ENCODE peak calls at places on chromosomes 6 and 20, in five cellular contexts. One of them, this sample, is unnamed.

GRCh38 chr6:127464161-127464880 is 5.1 kb upstream of the KIAA0408 start:
- DNase-seq in SK-N-DZ: no peak
- DNase-seq in NCI-H1092 treated with DMSO at 0.1 percent for 48 hours: no peak
- DNase-seq in myocyte: peak
- DNase-seq in glutamatergic neuron: no peak
- DNase-seq in this sample: peak

GRCh38 chr6:118535176-118535844 is 12.8 kb upstream of the PLN start:
- DNase-seq in SK-N-DZ: no peak
- DNase-seq in NCI-H1092 treated with DMSO at 0.1 percent for 48 hours: no peak
- DNase-seq in myocyte: no peak
- DNase-seq in glutamatergic neuron: no peak
- DNase-seq in this sample: no peak

GRCh38 chr20:4725263-4725550 is 3.5 kb downstream of the PRND start:
- DNase-seq in SK-N-DZ: no peak
- DNase-seq in NCI-H1092 treated with DMSO at 0.1 percent for 48 hours: no peak
- DNase-seq in myocyte: no peak
- DNase-seq in glutamatergic neuron: no peak
- DNase-seq in this sample: no peak

GRCh38 chr20:63003546-63003945 is 3.2 kb downstream of the BHLHE23 start:
- DNase-seq in SK-N-DZ: no peak
- DNase-seq in NCI-H1092 treated with DMSO at 0.1 percent for 48 hours: no peak
- DNase-seq in myocyte: no peak
- DNase-seq in glutamatergic neuron: no peak
- DNase-seq in this sample: no peak

GRCh38 chr6:21603516-21603952 is 10.0 kb downstream of the SOX4 start:
- DNase-seq in SK-N-DZ: no peak
- DNase-seq in NCI-H1092 treated with DMSO at 0.1 percent for 48 hours: peak
- DNase-seq in myocyte: no peak
- DNase-seq in glutamatergic neuron: no peak
- DNase-seq in this sample: no peak

GRCh38 chr6:26360451-26361416 is 4.3 kb upstream of the BTN3A2 start:
- DNase-seq in SK-N-DZ: no peak
- DNase-seq in NCI-H1092 treated with DMSO at 0.1 percent for 48 hours: no peak
- DNase-seq in myocyte: no peak
- DNase-seq in glutamatergic neuron: no peak
- DNase-seq in this sample: no peak

GRCh38 chr20:14828459-14828858 is 491.0 kb upstream of the FLRT3 start:
- DNase-seq in SK-N-DZ: no peak
- DNase-seq in NCI-H1092 treated with DMSO at 0.1 percent for 48 hours: no peak
- DNase-seq in myocyte: no peak
- DNase-seq in glutamatergic neuron: no peak
- DNase-seq in this sample: no peak

GRCh38 chr6:112286010-112286409 is 31.6 kb upstream of the LAMA4 start:
- DNase-seq in SK-N-DZ: no peak
- DNase-seq in NCI-H1092 treated with DMSO at 0.1 percent for 48 hours: no peak
- DNase-seq in myocyte: peak
- DNase-seq in glutamatergic neuron: no peak
- DNase-seq in this sample: no peak

GRCh38 chr6:124372076-124372475 is 568.4 kb downstream of the NKAIN2 start:
- DNase-seq in SK-N-DZ: no peak
- DNase-seq in NCI-H1092 treated with DMSO at 0.1 percent for 48 hours: no peak
- DNase-seq in myocyte: no peak
- DNase-seq in glutamatergic neuron: no peak
- DNase-seq in this sample: no peak

GRCh38 chr6:161407581-161407980 is 133.7 kb upstream of the AGPAT4 start:
- DNase-seq in SK-N-DZ: no peak
- DNase-seq in NCI-H1092 treated with DMSO at 0.1 percent for 48 hours: no peak
- DNase-seq in myocyte: peak
- DNase-seq in glutamatergic neuron: no peak
- DNase-seq in this sample: no peak

GRCh38 chr6:100343678-100344077 is 121.0 kb downstream of the SIM1 start:
- DNase-seq in SK-N-DZ: no peak
- DNase-seq in NCI-H1092 treated with DMSO at 0.1 percent for 48 hours: no peak
- DNase-seq in myocyte: peak
- DNase-seq in glutamatergic neuron: no peak
- DNase-seq in this sample: no peak

GRCh38 chr6:137202078-137202477 is 17.1 kb downstream of the IFNGR1 start:
- DNase-seq in SK-N-DZ: no peak
- DNase-seq in NCI-H1092 treated with DMSO at 0.1 percent for 48 hours: no peak
- DNase-seq in myocyte: peak
- DNase-seq in glutamatergic neuron: no peak
- DNase-seq in this sample: no peak

GRCh38 chr6:135185483-135185882 is 4.4 kb downstream of the MYB start:
- DNase-seq in SK-N-DZ: no peak
- DNase-seq in NCI-H1092 treated with DMSO at 0.1 percent for 48 hours: no peak
- DNase-seq in myocyte: no peak
- DNase-seq in glutamatergic neuron: no peak
- DNase-seq in this sample: no peak

GRCh38 chr6:8546496-8546895 is 111.2 kb upstream of the SLC35B3 start:
- DNase-seq in SK-N-DZ: no peak
- DNase-seq in NCI-H1092 treated with DMSO at 0.1 percent for 48 hours: no peak
- DNase-seq in myocyte: no peak
- DNase-seq in glutamatergic neuron: no peak
- DNase-seq in this sample: no peak

GRCh38 chr20:4853787-4854295 is 132.1 kb downstream of the PRND start:
- DNase-seq in SK-N-DZ: no peak
- DNase-seq in NCI-H1092 treated with DMSO at 0.1 percent for 48 hours: no peak
- DNase-seq in myocyte: no peak
- DNase-seq in glutamatergic neuron: no peak
- DNase-seq in this sample: no peak

GRCh38 chr6:87908978-87909802 is 138.5 kb upstream of the SPACA1 start:
- DNase-seq in SK-N-DZ: no peak
- DNase-seq in NCI-H1092 treated with DMSO at 0.1 percent for 48 hours: no peak
- DNase-seq in myocyte: no peak
- DNase-seq in glutamatergic neuron: no peak
- DNase-seq in this sample: no peak

GRCh38 chr6:47420394-47421371 is 56.9 kb upstream of the CD2AP start:
- DNase-seq in SK-N-DZ: no peak
- DNase-seq in NCI-H1092 treated with DMSO at 0.1 percent for 48 hours: no peak
- DNase-seq in myocyte: no peak
- DNase-seq in glutamatergic neuron: no peak
- DNase-seq in this sample: no peak

GRCh38 chr6:165799736-165800135 is 136.7 kb upstream of the PDE10A start:
- DNase-seq in SK-N-DZ: peak
- DNase-seq in NCI-H1092 treated with DMSO at 0.1 percent for 48 hours: no peak
- DNase-seq in myocyte: peak
- DNase-seq in glutamatergic neuron: peak
- DNase-seq in this sample: no peak

GRCh38 chr20:4066551-4066950 is 51.2 kb upstream of the RNF24 start:
- DNase-seq in SK-N-DZ: no peak
- DNase-seq in NCI-H1092 treated with DMSO at 0.1 percent for 48 hours: no peak
- DNase-seq in myocyte: no peak
- DNase-seq in glutamatergic neuron: no peak
- DNase-seq in this sample: no peak

GRCh38 chr20:5197847-5198650 is 71.2 kb downstream of the CDS2 start:
- DNase-seq in SK-N-DZ: no peak
- DNase-seq in NCI-H1092 treated with DMSO at 0.1 percent for 48 hours: no peak
- DNase-seq in myocyte: no peak
- DNase-seq in glutamatergic neuron: no peak
- DNase-seq in this sample: no peak

GRCh38 chr6:80517525-80517924 is 411.1 kb downstream of the BCKDHB start:
- DNase-seq in SK-N-DZ: no peak
- DNase-seq in NCI-H1092 treated with DMSO at 0.1 percent for 48 hours: no peak
- DNase-seq in myocyte: no peak
- DNase-seq in glutamatergic neuron: no peak
- DNase-seq in this sample: no peak

GRCh38 chr6:159213401-159213800 is 44.2 kb downstream of the FNDC1 start:
- DNase-seq in SK-N-DZ: no peak
- DNase-seq in NCI-H1092 treated with DMSO at 0.1 percent for 48 hours: no peak
- DNase-seq in myocyte: peak
- DNase-seq in glutamatergic neuron: no peak
- DNase-seq in this sample: no peak

GRCh38 chr6:105810105-105810921 is 275.8 kb upstream of the PRDM1 start:
- DNase-seq in SK-N-DZ: no peak
- DNase-seq in NCI-H1092 treated with DMSO at 0.1 percent for 48 hours: no peak
- DNase-seq in myocyte: peak
- DNase-seq in glutamatergic neuron: no peak
- DNase-seq in this sample: no peak

GRCh38 chr6:70685494-70686180 is 18.0 kb downstream of the SMAP1 start:
- DNase-seq in SK-N-DZ: no peak
- DNase-seq in NCI-H1092 treated with DMSO at 0.1 percent for 48 hours: no peak
- DNase-seq in myocyte: no peak
- DNase-seq in glutamatergic neuron: no peak
- DNase-seq in this sample: no peak

This sample was measured in astrocyte of the cerebellum.